ENCODE peak calls at places on chromosomes 5 and 9, in five cellular contexts. H, E, W, A and R are unnamed samples.

GRCh38 chr9:76756273-76756650 is 8.0 kb upstream of the PCA3 start:
- DNase-seq in H (no peak), E (no peak), W (no peak), A (no peak), R (peak; percentile 34)

GRCh38 chr5:163347671-163348070 is 89.7 kb upstream of the CCNG1 start:
- DNase-seq in H (no peak), E (peak; percentile 39), W (peak; percentile 22), A (peak; percentile 66), R (peak; percentile 48)

GRCh38 chr9:84122572-84122971 is 142.0 kb downstream of the RMI1 start:
- DNase-seq in H (no peak), E (no peak), W (no peak), A (no peak), R (no peak)

GRCh38 chr5:40220260-40220659 is 459.5 kb upstream of the PTGER4 start:
- DNase-seq in H (no peak), E (no peak), W (no peak), A (no peak), R (no peak)

GRCh38 chr9:136674786-136675349 is 12.2 kb downstream of the EGFL7 start:
- DNase-seq in H (peak; percentile 62), E (no peak), W (no peak), A (no peak), R (no peak)

GRCh38 chr9:14301582-14301981 is 12.4 kb downstream of the NFIB start:
- DNase-seq in H (no peak), E (no peak), W (no peak), A (no peak), R (no peak)

GRCh38 chr5:59020611-59021285 is 437.9 kb downstream of the RAB3C start:
- DNase-seq in H (no peak), E (peak; percentile 28), W (no peak), A (no peak), R (no peak)

GRCh38 chr5:42403236-42403635 is 20.0 kb upstream of the GHR start:
- DNase-seq in H (no peak), E (no peak), W (no peak), A (no peak), R (no peak)

GRCh38 chr9:107546859-107547258 is 57.3 kb upstream of the KLF4 start:
- DNase-seq in H (no peak), E (no peak), W (no peak), A (no peak), R (no peak)

GRCh38 chr9:136584401-136585328 is 38.8 kb upstream of the NOTCH1 start:
- DNase-seq in H (peak; percentile 61), E (no peak), W (no peak), A (no peak), R (no peak)

GRCh38 chr9:34744295-34745221 is 34.6 kb upstream of the CCL21 start:
- DNase-seq in H (no peak), E (no peak), W (no peak), A (no peak), R (no peak)

GRCh38 chr5:15495026-15495425 is 5.0 kb upstream of the FBXL7 start:
- DNase-seq in H (no peak), E (no peak), W (no peak), A (peak; percentile 63), R (no peak)

GRCh38 chr5:67059747-67060490 is 136.7 kb downstream of the CD180 start:
- DNase-seq in H (no peak), E (no peak), W (no peak), A (no peak), R (peak; percentile 14)

GRCh38 chr5:68562308-68562707 is 346.8 kb downstream of the PIK3R1 start:
- DNase-seq in H (no peak), E (no peak), W (no peak), A (no peak), R (no peak)

GRCh38 chr9:8599937-8600336 is 800.4 kb upstream of the DMAC1 start:
- DNase-seq in H (no peak), E (no peak), W (no peak), A (no peak), R (no peak)

GRCh38 chr5:1203311-1203967 is 2.0 kb downstream of the SLC6A19 start:
- DNase-seq in H (no peak), E (no peak), W (no peak), A (no peak), R (no peak)

GRCh38 chr9:72554221-72554641 is 32.8 kb downstream of the TMC1 start:
- DNase-seq in H (no peak), E (no peak), W (no peak), A (no peak), R (peak; percentile 53)

GRCh38 chr5:153613143-153613542 is 122.7 kb downstream of the GRIA1 start:
- DNase-seq in H (no peak), E (no peak), W (no peak), A (no peak), R (no peak)

GRCh38 chr5:158881076-158881880 is 218.4 kb downstream of the EBF1 start:
- DNase-seq in H (no peak), E (no peak), W (no peak), A (peak; percentile 61), R (no peak)

GRCh38 chr9:34374905-34375552 is 1.7 kb downstream of the MYORG start:
- DNase-seq in H (no peak), E (no peak), W (no peak), A (no peak), R (no peak)

GRCh38 chr5:10233505-10233904 is 16.2 kb downstream of the ATPSCKMT start:
- DNase-seq in H (no peak), E (no peak), W (no peak), A (peak; percentile 22), R (peak; percentile 71)

GRCh38 chr5:93438124-93438523 is 142.9 kb downstream of the NR2F1-AS1 start:
- DNase-seq in H (no peak), E (no peak), W (no peak), A (no peak), R (no peak)

GRCh38 chr9:69122391-69123141 is 51.5 kb upstream of the TJP2 start:
- DNase-seq in H (no peak), E (no peak), W (no peak), A (no peak), R (peak; percentile 62)